ENCODE peak calls at places on chromosomes 7 and 10, in ten cellular contexts. C is esophagus squamous epithelium; F is naive thymus-derived CD8-positive, alpha-beta T cell; L is activated CD4-positive, alpha-beta T cell treated with anti-CD3 and anti-CD28 coated beads, Interleukin-2, amount 10 ng/mL, durations not matched to agents 7 days and 5 days; M is amygdala; J is A673; I is lower lobe of right lung; H is left ventricle myocardium superior; N is stimulated activated CD4-positive, alpha-beta T cell treated with anti-CD3 and anti-CD28 coated beads, Interleukin-2, amount 100 ng/mL, for 48 hours; E is EH. U is an unnamed sample.

GRCh38 chr10:79380918-79381775 is 33.9 kb downstream of the PPIF start:
- DNase-seq in H (no peak), L (no peak), F (no peak), C (no peak), I (peak), N (no peak), E (no peak), J (no peak), M (no peak), U (no peak)

GRCh38 chr7:29449569-29450260 is 113.9 kb upstream of the PRR15 start:
- DNase-seq in I (no peak), H (no peak), L (no peak), F (no peak), N (no peak), E (no peak), M (no peak), J (no peak), C (no peak), U (no peak)

GRCh38 chr10:71650397-71650796 is 69.2 kb downstream of the C10orf105 start:
- DNase-seq in C (no peak), E (no peak), H (no peak), N (no peak), F (no peak), M (no peak), J (no peak), I (no peak), L (no peak), U (no peak)

GRCh38 chr10:122254831-122255230 is 16.3 kb upstream of the BTBD16 start:
- DNase-seq in H (no peak), C (no peak), I (no peak), F (no peak), L (no peak), N (no peak), M (no peak), J (no peak), E (no peak), U (no peak)

GRCh38 chr10:88170628-88171027 is 307.2 kb downstream of the PTEN start:
- DNase-seq in I (no peak), N (no peak), E (no peak), J (no peak), H (no peak), L (no peak), C (no peak), M (no peak), F (no peak), U (no peak)

GRCh38 chr7:36153571-36154097 is 580 bp downstream of the EEPD1 start:
- DNase-seq in I (peak), F (peak), E (peak), H (no peak), L (peak), M (no peak), J (no peak), C (no peak), N (peak), U (peak)

GRCh38 chr10:101938316-101939272 is 95.0 kb upstream of the KCNIP2 start:
- DNase-seq in H (no peak), C (no peak), F (no peak), L (no peak), I (no peak), J (no peak), N (no peak), E (peak), M (no peak), U (no peak)

GRCh38 chr7:91550931-91551330 is 286.7 kb downstream of the FZD1 start:
- DNase-seq in N (no peak), C (no peak), M (no peak), J (no peak), I (no peak), E (no peak), L (no peak), F (no peak), H (no peak), U (no peak)

GRCh38 chr7:45874408-45875131 is 1.7 kb upstream of the CCDC201 start:
- DNase-seq in J (peak), F (no peak), C (no peak), H (no peak), L (no peak), M (no peak), I (no peak), N (no peak), E (peak), U (no peak)

GRCh38 chr10:72764151-72764550 is 72.2 kb downstream of the MCU start:
- DNase-seq in M (no peak), C (no peak), E (peak), J (no peak), H (no peak), I (no peak), N (no peak), L (no peak), F (no peak), U (no peak)

GRCh38 chr7:1963575-1963974 is 269.2 kb downstream of the MAD1L1 start:
- DNase-seq in L (no peak), N (no peak), F (no peak), C (no peak), M (no peak), E (no peak), I (peak), J (no peak), H (peak), U (no peak)

GRCh38 chr7:74289660-74290589 is 718 bp downstream of the CLIP2 start:
- DNase-seq in C (no peak), F (peak), H (peak), L (no peak), I (peak), J (no peak), N (no peak), M (peak), E (peak), U (no peak)

GRCh38 chr10:68576118-68576517 is 16.0 kb downstream of the TET1 start:
- DNase-seq in L (no peak), N (no peak), C (no peak), I (no peak), J (no peak), M (no peak), H (no peak), F (no peak), E (no peak), U (peak)

GRCh38 chr10:132311338-132311939 is 3.7 kb upstream of the STK32C start:
- DNase-seq in M (no peak), H (no peak), F (no peak), L (no peak), N (no peak), I (no peak), E (no peak), C (no peak), J (no peak), U (no peak)

GRCh38 chr7:90173127-90173844 is 19.0 kb downstream of the STEAP1 start:
- DNase-seq in J (no peak), I (no peak), N (no peak), M (no peak), F (no peak), L (no peak), H (no peak), C (no peak), E (peak), U (no peak)

GRCh38 chr10:127737563-127738511 is 852 bp downstream of the FOXI2 start:
- DNase-seq in F (no peak), H (no peak), E (no peak), M (no peak), J (no peak), L (no peak), C (no peak), I (no peak), N (no peak), U (no peak)

GRCh38 chr7:37035631-37036030 is 311.3 kb upstream of the AOAH start:
- DNase-seq in M (no peak), H (no peak), J (no peak), C (no peak), F (no peak), I (no peak), L (no peak), E (no peak), N (no peak), U (no peak)

GRCh38 chr10:128908109-128908898 is 558.7 kb upstream of the MGMT start:
- DNase-seq in E (no peak), N (no peak), J (peak), F (no peak), C (no peak), H (no peak), M (no peak), I (no peak), L (peak), U (peak)

GRCh38 chr10:127939786-127940330 is 33.0 kb downstream of the PTPRE start:
- DNase-seq in E (no peak), C (no peak), I (no peak), L (no peak), M (no peak), F (no peak), N (no peak), H (no peak), J (no peak), U (no peak)

GRCh38 chr7:73624669-73625001 is 313 bp upstream of the MLXIPL start:
- DNase-seq in H (no peak), J (no peak), F (no peak), L (no peak), I (no peak), E (no peak), M (no peak), N (no peak), C (no peak), U (no peak)

GRCh38 chr10:18473424-18474110 is 177.8 kb downstream of the NSUN6 start:
- DNase-seq in H (peak), N (no peak), M (no peak), E (no peak), J (no peak), L (no peak), C (no peak), I (no peak), F (no peak), U (no peak)

GRCh38 chr10:35356725-35357092 is 20.4 kb downstream of the CCNY start:
- DNase-seq in N (no peak), C (no peak), M (no peak), H (no peak), I (no peak), E (no peak), F (no peak), J (no peak), L (peak), U (no peak)

GRCh38 chr10:119815671-119816070 is 57.0 kb downstream of the MCMBP start:
- DNase-seq in C (no peak), L (no peak), N (no peak), H (no peak), E (no peak), F (no peak), J (no peak), I (no peak), M (no peak), U (no peak)

GRCh38 chr7:29924684-29925083 is 64.9 kb downstream of the SCRN1 start:
- DNase-seq in N (no peak), H (no peak), I (no peak), M (no peak), E (no peak), F (no peak), L (no peak), J (no peak), C (no peak), U (no peak)

GRCh38 chr7:2175514-2175913 is 57.2 kb downstream of the MAD1L1 start:
- DNase-seq in E (peak), L (no peak), J (peak), I (no peak), M (no peak), H (no peak), N (no peak), F (no peak), C (no peak), U (no peak)

GRCh38 chr10:110530131-110530831 is 32.6 kb downstream of the DUSP5 start:
- DNase-seq in C (no peak), J (peak), N (no peak), M (no peak), L (no peak), H (peak), E (peak), F (no peak), I (peak), U (no peak)

GRCh38 chr7:69801729-69802688 is 203.7 kb downstream of the AUTS2 start:
- DNase-seq in N (no peak), J (no peak), H (no peak), L (no peak), E (no peak), I (no peak), M (no peak), C (no peak), F (no peak), U (no peak)

GRCh38 chr7:140230862-140231778 is 54.3 kb upstream of the KDM7A start:
- DNase-seq in F (peak), C (no peak), H (peak), M (peak), E (peak), L (peak), I (peak), N (peak), J (peak), U (no peak)

GRCh38 chr7:151453326-151453791 is 13.4 kb upstream of the CRYGN start:
- DNase-seq in I (no peak), J (no peak), N (no peak), M (no peak), C (no peak), L (no peak), F (no peak), E (peak), H (no peak), U (no peak)